ENCODE peak calls at places on chromosomes 3 and 15, in four cellular contexts. One of them, this sample, is unnamed. For H3K36me3, the result is how much of the 10 kb centered on the place peaks cover.

GRCh38 chr3:123459867-123460266 is 11.0 kb upstream of the ADCY5 start:
- DNase-seq in GM06990: no peak
- DNase-seq in ovary: no peak
- DNase-seq in lower lobe of right lung: no peak
- DNase-seq in this sample: no peak

GRCh38 chr3:120622870-120623718 is 27.0 kb downstream of the NDUFB4 start:
- DNase-seq in GM06990: no peak
- DNase-seq in lower lobe of right lung: no peak
- DNase-seq in ovary: no peak
- DNase-seq in this sample: no peak

GRCh38 chr15:60683156-60683555 is 204.2 kb upstream of the ICE2 start:
- DNase-seq in lower lobe of right lung: no peak
- DNase-seq in ovary: no peak
- DNase-seq in GM06990: no peak
- DNase-seq in this sample: no peak

GRCh38 chr15:65752151-65752700 is 39.9 kb downstream of the DENND4A start:
- DNase-seq in ovary: no peak
- DNase-seq in GM06990: no peak
- DNase-seq in lower lobe of right lung: no peak
- DNase-seq in this sample: no peak

GRCh38 chr15:48479751-48480150 is 148.5 kb downstream of the DUT start:
- DNase-seq in ovary: no peak
- DNase-seq in lower lobe of right lung: no peak
- DNase-seq in GM06990: no peak
- DNase-seq in this sample: no peak

GRCh38 chr3:153599685-153600084 is 437.7 kb downstream of the RAP2B start:
- DNase-seq in GM06990: no peak
- DNase-seq in lower lobe of right lung: no peak
- DNase-seq in ovary: no peak
- DNase-seq in this sample: no peak

GRCh38 chr15:49315543-49315942 is 107.5 kb upstream of the FGF7 start:
- DNase-seq in GM06990: no peak
- DNase-seq in lower lobe of right lung: no peak
- DNase-seq in ovary: no peak
- DNase-seq in this sample: no peak

GRCh38 chr3:183824761-183825379 is 507 bp downstream of the MAP6D1 start:
- DNase-seq in lower lobe of right lung: no peak
- DNase-seq in ovary: no peak
- DNase-seq in GM06990: no peak
- DNase-seq in this sample: no peak

GRCh38 chr15:39801641-39802309 is 19.1 kb upstream of the FSIP1 start:
- DNase-seq in ovary: no peak
- DNase-seq in lower lobe of right lung: no peak
- DNase-seq in GM06990: no peak
- DNase-seq in this sample: no peak

GRCh38 chr15:51812598-51812997 is 16.9 kb upstream of the TMOD3 start:
- DNase-seq in ovary: no peak
- DNase-seq in lower lobe of right lung: no peak
- DNase-seq in GM06990: no peak
- DNase-seq in this sample: no peak

GRCh38 chr3:156176629-156177210 is 56.3 kb downstream of the KCNAB1 start:
- DNase-seq in GM06990: no peak
- DNase-seq in lower lobe of right lung: no peak
- DNase-seq in ovary: no peak
- DNase-seq in this sample: no peak

GRCh38 chr3:157572559-157573270 is 69.5 kb upstream of the VEPH1 start:
- DNase-seq in GM06990: no peak
- DNase-seq in lower lobe of right lung: no peak
- DNase-seq in ovary: no peak
- DNase-seq in this sample: no peak

GRCh38 chr15:65054333-65055200 is 9.4 kb downstream of the SLC51B start:
- DNase-seq in lower lobe of right lung: peak
- DNase-seq in GM06990: peak
- DNase-seq in ovary: peak
- DNase-seq in this sample: peak

GRCh38 chr3:154616298-154616697 is 186.3 kb upstream of the GPR149 start:
- DNase-seq in GM06990: no peak
- DNase-seq in ovary: no peak
- DNase-seq in lower lobe of right lung: no peak
- DNase-seq in this sample: no peak

DNA sequence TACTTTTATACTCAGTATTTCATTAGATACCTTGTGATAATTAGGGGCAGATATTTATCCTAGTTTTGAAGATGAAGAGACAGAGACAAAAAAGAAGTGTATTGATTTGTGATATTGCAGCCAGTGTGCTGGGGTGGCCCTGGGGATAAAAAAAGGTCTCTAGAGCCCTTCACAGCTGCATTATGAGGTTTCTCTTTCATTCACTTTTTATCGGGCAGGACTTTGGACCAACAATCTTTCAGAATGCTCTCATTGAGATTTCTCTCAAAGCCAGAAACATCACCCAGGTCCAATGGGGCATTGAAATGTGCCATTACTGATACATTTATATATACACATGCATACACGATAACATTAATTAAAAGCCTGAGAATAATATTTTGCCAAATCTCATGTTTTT is 20.5 kb upstream of the SELENOT start:
- DNase-seq in GM06990: no peak
- DNase-seq in ovary: no peak
- DNase-seq in lower lobe of right lung: no peak
- DNase-seq in this sample: no peak
- H3K36me3 ChIP-seq in GM06990: under half
- H3K36me3 ChIP-seq in ovary: under half
- H3K36me3 ChIP-seq in lower lobe of right lung: half or more
- H3K36me3 ChIP-seq in this sample: under half

DNA sequence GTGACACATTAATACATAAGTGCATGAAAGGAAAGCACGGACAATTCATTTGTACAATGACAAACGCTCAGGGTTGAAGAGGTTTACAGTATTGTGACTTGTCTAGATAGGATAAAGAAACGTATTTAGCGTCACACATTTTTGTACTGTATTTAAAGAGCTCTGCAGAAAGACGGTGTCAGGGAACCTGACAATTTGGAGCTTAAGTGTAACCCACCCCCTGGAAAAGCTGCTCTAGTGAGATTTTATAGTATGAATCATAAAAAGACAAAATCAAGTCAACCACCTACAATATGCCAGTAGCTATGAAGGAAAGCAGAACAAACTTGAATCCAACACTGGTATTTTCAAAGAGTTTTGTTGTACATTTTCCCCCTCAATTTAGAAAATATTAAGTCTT is 5.6 kb downstream of the TRA2B start:
- DNase-seq in lower lobe of right lung: no peak
- DNase-seq in ovary: no peak
- DNase-seq in GM06990: no peak
- DNase-seq in this sample: no peak
- H3K4me3 ChIP-seq in lower lobe of right lung: peak
- H3K4me3 ChIP-seq in ovary: peak
- H3K4me3 ChIP-seq in GM06990: peak
- H3K4me3 ChIP-seq in this sample: peak

GRCh38 chr15:93020976-93021772 is 67.8 kb downstream of the RGMA start:
- DNase-seq in lower lobe of right lung: no peak
- DNase-seq in GM06990: no peak
- DNase-seq in ovary: no peak
- DNase-seq in this sample: no peak

GRCh38 chr15:93019971-93020370 is 69.0 kb downstream of the RGMA start:
- DNase-seq in GM06990: no peak
- DNase-seq in ovary: no peak
- DNase-seq in lower lobe of right lung: no peak
- DNase-seq in this sample: no peak

GRCh38 chr15:93019091-93019490 is 69.9 kb downstream of the RGMA start:
- DNase-seq in ovary: no peak
- DNase-seq in GM06990: no peak
- DNase-seq in lower lobe of right lung: no peak
- DNase-seq in this sample: no peak

GRCh38 chr15:93017521-93017920 is 71.5 kb downstream of the RGMA start:
- DNase-seq in GM06990: no peak
- DNase-seq in lower lobe of right lung: no peak
- DNase-seq in ovary: no peak
- DNase-seq in this sample: no peak

DNA sequence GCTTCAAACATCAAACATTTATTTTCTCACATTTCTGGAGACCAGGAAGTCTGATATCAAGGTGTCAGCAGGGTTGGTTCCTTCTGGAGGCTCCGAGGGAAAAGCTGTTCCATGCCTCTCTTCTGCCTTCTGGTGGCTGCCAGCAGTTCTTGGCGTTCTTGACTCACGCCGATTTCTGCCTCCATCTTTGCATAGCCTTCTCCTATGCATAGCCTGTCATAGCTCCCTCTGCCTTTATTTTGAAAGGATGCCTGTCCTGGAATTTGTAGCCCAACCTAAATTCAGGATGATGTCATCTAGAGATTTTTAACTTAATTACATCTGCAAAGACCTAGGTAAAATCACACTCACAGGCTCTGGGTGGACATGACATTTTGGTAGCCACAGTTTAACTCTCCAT is 70.4 kb downstream of the RGMA start:
- DNase-seq in GM06990: no peak
- DNase-seq in lower lobe of right lung: no peak
- DNase-seq in ovary: no peak
- DNase-seq in this sample: no peak
- TF ChIP-seq CTCF in GM06990: no peak
- TF ChIP-seq CTCF in lower lobe of right lung: no peak
- TF ChIP-seq CTCF in ovary: no peak
- TF ChIP-seq CTCF in this sample: no peak

GRCh38 chr3:101665851-101666250 is 11.1 kb downstream of the ZBTB11 start:
- DNase-seq in lower lobe of right lung: no peak
- DNase-seq in ovary: no peak
- DNase-seq in GM06990: no peak
- DNase-seq in this sample: no peak
- H3K36me3 ChIP-seq in lower lobe of right lung: half or more
- H3K36me3 ChIP-seq in ovary: under half
- H3K36me3 ChIP-seq in GM06990: under half
- H3K36me3 ChIP-seq in this sample: under half

GRCh38 chr3:66885326-66886000 is 112.6 kb upstream of the KBTBD8 start:
- DNase-seq in lower lobe of right lung: no peak
- DNase-seq in ovary: no peak
- DNase-seq in GM06990: no peak
- DNase-seq in this sample: no peak

GRCh38 chr3:66884659-66885058 is 113.4 kb upstream of the KBTBD8 start:
- DNase-seq in lower lobe of right lung: no peak
- DNase-seq in ovary: no peak
- DNase-seq in GM06990: no peak
- DNase-seq in this sample: no peak

GRCh38 chr3:66889758-66890576 is 108.1 kb upstream of the KBTBD8 start:
- DNase-seq in GM06990: no peak
- DNase-seq in ovary: no peak
- DNase-seq in lower lobe of right lung: no peak
- DNase-seq in this sample: no peak
- H3K4me3 ChIP-seq in GM06990: no peak
- H3K4me3 ChIP-seq in ovary: no peak
- H3K4me3 ChIP-seq in lower lobe of right lung: no peak
- H3K4me3 ChIP-seq in this sample: no peak

This sample was measured in breast epithelium.